ENCODE peak calls at places on chromosomes 12 and 14, in eight cellular contexts. E is nephron progenitor cell, Q is A673, B is AG04450, O is WTC11, M is BE2C, L is mammary epithelial cell, P is AG09319. D is an unnamed sample.

GRCh38 chr14:61388173-61388975 is 67.0 kb downstream of the PRKCH start:
- DNase-seq in E (no peak), Q (peak), B (no peak), O (no peak), M (no peak), L (peak), P (no peak), D (no peak)

GRCh38 chr14:68734231-68734732 is 58.6 kb downstream of the ZFP36L1 start:
- DNase-seq in E (no peak), Q (no peak), B (no peak), O (no peak), M (no peak), L (peak), P (no peak), D (no peak)

GRCh38 chr12:19457561-19457960 is 18.3 kb downstream of the AEBP2 start:
- DNase-seq in E (no peak), Q (no peak), B (no peak), O (no peak), M (no peak), L (no peak), P (no peak), D (no peak)

GRCh38 chr14:54766276-54767138 is 136.1 kb downstream of the GCH1 start:
- DNase-seq in E (no peak), Q (no peak), B (no peak), O (no peak), M (no peak), L (no peak), P (no peak), D (no peak)

GRCh38 chr12:113070117-113070906 is 13.8 kb downstream of the DTX1 start:
- DNase-seq in E (no peak), Q (no peak), B (no peak), O (no peak), M (no peak), L (no peak), P (no peak), D (no peak)

GRCh38 chr12:27528788-27529187 is 4.8 kb downstream of the PPFIBP1 start:
- DNase-seq in E (no peak), Q (no peak), B (no peak), O (no peak), M (no peak), L (no peak), P (no peak), D (no peak)

GRCh38 chr14:104332634-104333270 is 194.4 kb downstream of the KIF26A start:
- DNase-seq in E (no peak), Q (no peak), B (no peak), O (no peak), M (no peak), L (no peak), P (no peak), D (no peak)

GRCh38 chr12:104180389-104180788 is 35.2 kb upstream of the TXNRD1 start:
- DNase-seq in E (no peak), Q (no peak), B (no peak), O (no peak), M (no peak), L (no peak), P (no peak), D (no peak)

GRCh38 chr14:61470261-61470953 is 149.0 kb downstream of the PRKCH start:
- DNase-seq in E (peak), Q (peak), B (peak), O (peak), M (peak), L (peak), P (peak), D (no peak)

GRCh38 chr12:76450690-76451089 is 102.5 kb upstream of the BBS10 start:
- DNase-seq in E (no peak), Q (peak), B (no peak), O (no peak), M (no peak), L (peak), P (no peak), D (no peak)

GRCh38 chr12:78928200-78929074 is 63.9 kb downstream of the SYT1 start:
- DNase-seq in E (no peak), Q (peak), B (peak), O (no peak), M (peak), L (peak), P (no peak), D (no peak)

GRCh38 chr12:124390442-124391116 is 95.7 kb downstream of the RFLNA start:
- DNase-seq in E (no peak), Q (no peak), B (no peak), O (no peak), M (no peak), L (no peak), P (no peak), D (no peak)

GRCh38 chr12:80593766-80594165 is 113.7 kb upstream of the MYF6 start:
- DNase-seq in E (no peak), Q (peak), B (peak), O (no peak), M (no peak), L (peak), P (peak), D (no peak)

GRCh38 chr12:103313894-103314293 is 181.9 kb downstream of the C12orf42 start:
- DNase-seq in E (no peak), Q (no peak), B (no peak), O (no peak), M (no peak), L (peak), P (no peak), D (no peak)

GRCh38 chr12:62438098-62438692 is 28.4 kb upstream of the MON2 start:
- DNase-seq in E (peak), Q (peak), B (peak), O (peak), M (peak), L (peak), P (peak), D (peak)
- TF ChIP-seq CTCF in E (peak), Q (peak), B (peak), O (no peak), M (peak), L (peak), P (peak), D (peak)

DNA sequence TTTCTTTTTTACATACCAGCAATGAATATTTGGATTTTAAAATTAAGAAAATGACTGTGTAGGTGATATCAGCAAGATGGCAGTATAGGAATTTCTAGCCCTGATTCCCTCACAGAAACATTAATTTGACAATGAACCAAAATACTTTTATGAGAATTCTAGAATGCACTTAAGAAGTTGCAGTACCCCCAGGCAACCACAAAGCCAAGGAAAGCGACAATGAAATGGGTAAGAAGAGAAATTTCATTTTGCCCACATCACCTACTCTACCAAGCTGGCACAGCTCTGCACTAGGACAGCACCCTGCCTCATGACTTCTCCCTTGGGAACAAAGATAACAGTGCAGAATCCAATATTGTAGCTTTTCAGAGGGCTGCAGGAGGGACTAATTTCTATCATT is 6.6 kb downstream of the OR9K2 start:
- DNase-seq in E (no peak), Q (peak), B (no peak), O (no peak), M (no peak), L (no peak), P (no peak), D (no peak)
- TF ChIP-seq CTCF in E (no peak), Q (peak), B (no peak), O (no peak), M (peak), L (peak), P (no peak), D (no peak)

DNA sequence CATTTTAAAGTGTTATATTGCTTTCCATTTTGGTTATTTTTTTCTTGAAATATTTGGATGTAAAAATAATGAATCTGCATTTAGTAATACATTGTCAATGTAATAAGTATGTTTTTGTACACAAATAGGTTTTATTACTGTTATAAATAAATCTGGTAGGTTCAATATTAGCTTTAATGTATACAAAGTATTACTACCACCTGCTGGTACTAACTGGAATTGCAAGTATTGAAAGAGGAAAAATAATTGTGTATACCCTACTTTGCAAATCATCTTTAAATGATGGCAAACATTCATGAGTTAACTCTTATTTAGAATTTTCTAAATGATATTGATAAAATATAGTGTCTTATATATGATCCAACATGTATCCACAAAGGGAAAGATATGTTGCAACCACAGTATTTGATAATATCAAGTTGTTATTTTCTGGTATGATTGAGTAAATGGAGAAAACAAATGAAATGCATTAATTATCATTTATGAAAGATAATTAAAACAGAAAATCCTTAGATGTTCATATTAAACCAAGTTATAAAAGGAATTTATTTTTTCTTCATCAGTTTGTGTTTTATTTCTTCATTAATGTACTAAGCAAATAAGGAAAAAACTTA is 3.2 kb downstream of the OR4K2 start:
- DNase-seq in E (no peak), Q (peak), B (no peak), O (no peak), M (no peak), L (peak), P (no peak), D (no peak)
- TF ChIP-seq CTCF in E (peak), Q (peak), B (peak), O (peak), M (peak), L (peak), P (no peak), D (peak)

GRCh38 chr14:96501746-96502620 is at the start of gene PAPOLA:
- DNase-seq in E (peak), Q (peak), B (peak), O (peak), M (peak), L (peak), P (peak), D (peak)
- TF ChIP-seq CTCF in E (no peak), Q (no peak), B (no peak), O (no peak), M (no peak), L (no peak), P (no peak), D (no peak)

GRCh38 chr14:29518335-29518734 is 409.3 kb downstream of the PRKD1 start:
- DNase-seq in E (no peak), Q (peak), B (no peak), O (no peak), M (no peak), L (no peak), P (no peak), D (no peak)

GRCh38 chr14:29527286-29527685 is 400.4 kb downstream of the PRKD1 start:
- DNase-seq in E (no peak), Q (no peak), B (no peak), O (no peak), M (no peak), L (no peak), P (no peak), D (no peak)

GRCh38 chr14:29521526-29522137 is 406.0 kb downstream of the PRKD1 start:
- DNase-seq in E (peak), Q (peak), B (no peak), O (peak), M (peak), L (no peak), P (no peak), D (peak)
- TF ChIP-seq CTCF in E (peak), Q (peak), B (peak), O (peak), M (peak), L (no peak), P (peak), D (peak)

D was measured in endothelial cell.